ENCODE peak calls at places on chromosomes 5 and 9, in eight cellular contexts. E is NB4, D is astrocyte of the spinal cord, A is lower lobe of right lung, J is coronary artery, C is epithelial cell of esophagus, X is BJ, K is omental fat pad. Y is an unnamed sample.

GRCh38 chr5:111930905-111931461 is 174.0 kb upstream of the NREP start:
- DNase-seq in E (peak; percentile 63), D (peak; percentile 50), A (no peak), J (no peak), C (peak; percentile 84), X (no peak), K (no peak), Y (no peak)

GRCh38 chr5:149195337-149195887 is 54.1 kb downstream of the ABLIM3 start:
- DNase-seq in E (no peak), D (no peak), A (no peak), J (no peak), C (no peak), X (no peak), K (no peak), Y (no peak)

GRCh38 chr9:25322138-25322537 is 356.1 kb downstream of the TUSC1 start:
- DNase-seq in E (no peak), D (no peak), A (no peak), J (no peak), C (no peak), X (no peak), K (no peak), Y (no peak)

GRCh38 chr9:75184471-75184870 is 96.2 kb downstream of the OSTF1 start:
- DNase-seq in E (no peak), D (no peak), A (no peak), J (no peak), C (no peak), X (no peak), K (no peak), Y (no peak)

GRCh38 chr9:129583308-129584038 is 37.4 kb downstream of the C9orf50 start:
- DNase-seq in E (peak; percentile 82), D (no peak), A (no peak), J (no peak), C (no peak), X (no peak), K (no peak), Y (no peak)

GRCh38 chr5:1859099-1859498 is 23.6 kb downstream of the IRX4 start:
- DNase-seq in E (no peak), D (no peak), A (no peak), J (no peak), C (no peak), X (no peak), K (no peak), Y (no peak)

GRCh38 chr5:33850100-33850594 is 41.6 kb downstream of the ADAMTS12 start:
- DNase-seq in E (peak; percentile 60), D (peak; percentile 78), A (no peak), J (no peak), C (peak; percentile 24), X (no peak), K (no peak), Y (no peak)

GRCh38 chr9:119802621-119803020 is 433.4 kb upstream of the BRINP1 start:
- DNase-seq in E (no peak), D (no peak), A (peak; percentile 45), J (no peak), C (no peak), X (peak; percentile 73), K (no peak), Y (no peak)

GRCh38 chr9:90616806-90617205 is 25.8 kb downstream of the DIRAS2 start:
- DNase-seq in E (no peak), D (no peak), A (no peak), J (no peak), C (no peak), X (no peak), K (no peak), Y (no peak)

GRCh38 chr5:162037431-162037830 is 30.1 kb upstream of the GABRG2 start:
- DNase-seq in E (no peak), D (no peak), A (no peak), J (no peak), C (no peak), X (no peak), K (no peak), Y (no peak)

GRCh38 chr9:6645153-6646027 is at the start of gene GLDC:
- DNase-seq in E (no peak), D (peak; percentile 72), A (peak; percentile 54), J (no peak), C (peak; percentile 41), X (no peak), K (peak; percentile 23), Y (no peak)

GRCh38 chr5:178153530-178154340 is at the start of gene NHP2:
- DNase-seq in E (peak; percentile 98), D (peak; percentile 99), A (peak; percentile 99), J (peak; percentile 99), C (peak; percentile 100), X (peak; percentile 89), K (peak; percentile 93), Y (peak; percentile 99)

GRCh38 chr5:178147406-178147805 is 6.3 kb downstream of the NHP2 start:
- DNase-seq in E (no peak), D (no peak), A (no peak), J (no peak), C (no peak), X (no peak), K (no peak), Y (no peak)

GRCh38 chr5:178152491-178153444 is 917 bp downstream of the NHP2 start:
- DNase-seq in E (no peak), D (no peak), A (no peak), J (no peak), C (no peak), X (no peak), K (no peak), Y (no peak)

GRCh38 chr5:178149199-178149932 is 4.3 kb downstream of the NHP2 start:
- DNase-seq in E (no peak), D (no peak), A (no peak), J (no peak), C (no peak), X (no peak), K (no peak), Y (no peak)

GRCh38 chr5:178150977-178151734 is 2.5 kb downstream of the NHP2 start:
- DNase-seq in E (no peak), D (no peak), A (no peak), J (no peak), C (no peak), X (no peak), K (no peak), Y (no peak)
- TF ChIP-seq CTCF in E (no peak), D (no peak), A (no peak), J (no peak), C (no peak), X (no peak), K (no peak), Y (no peak)

DNA sequence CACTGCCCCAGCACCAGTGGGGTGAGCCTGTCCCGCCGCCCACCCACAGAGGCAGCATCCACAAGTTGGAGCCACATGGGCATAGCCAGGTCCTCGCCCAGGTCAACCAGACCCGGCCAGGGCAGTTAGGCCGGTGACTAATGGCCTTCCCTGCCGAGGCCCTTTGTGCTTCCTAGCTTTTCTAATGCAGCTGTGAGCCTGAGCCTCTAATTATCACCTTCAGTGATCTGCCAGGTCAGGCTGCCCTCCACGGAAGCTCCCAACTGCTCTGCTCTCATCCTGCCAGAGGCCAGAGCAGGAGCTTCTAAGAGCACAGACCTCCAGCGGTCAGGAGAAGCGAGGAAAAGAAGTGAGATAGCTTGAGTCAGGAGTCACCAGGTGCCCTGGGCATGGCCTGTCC is 87.1 kb upstream of the PPP1R26 start:
- DNase-seq in E (no peak), D (no peak), A (no peak), J (no peak), C (no peak), X (no peak), K (no peak), Y (no peak)
- TF ChIP-seq CTCF in E (no peak), D (no peak), A (no peak), J (no peak), C (no peak), X (no peak), K (no peak), Y (no peak)

GRCh38 chr5:173550641-173551040 is 65.8 kb downstream of the BOD1 start:
- DNase-seq in E (no peak), D (no peak), A (no peak), J (peak; percentile 56), C (no peak), X (no peak), K (no peak), Y (no peak)
- TF ChIP-seq CTCF in E (no peak), D (no peak), A (no peak), J (no peak), C (no peak), X (no peak), K (no peak), Y (no peak)

DNA sequence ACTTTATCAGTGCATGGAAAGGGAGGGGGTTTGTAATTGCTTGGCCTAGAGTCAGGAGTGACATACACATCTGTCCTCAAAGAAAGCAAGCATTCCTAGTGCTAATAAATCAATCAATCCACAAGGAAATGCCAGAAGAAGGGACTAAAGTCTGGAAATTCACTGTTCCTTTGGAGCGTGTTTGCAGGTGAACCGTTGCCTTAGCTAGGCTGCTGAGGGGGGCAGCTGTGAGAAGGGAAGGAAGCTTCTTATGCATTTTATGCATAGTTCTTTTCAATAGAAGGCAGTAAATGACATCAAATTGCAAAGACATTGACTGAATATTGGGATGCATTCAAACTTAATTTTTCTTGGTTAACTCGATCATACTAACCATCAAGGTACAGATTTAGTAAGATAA is 1092.5 kb upstream of the SEMA6A start:
- DNase-seq in E (no peak), D (no peak), A (no peak), J (no peak), C (no peak), X (no peak), K (no peak), Y (no peak)
- TF ChIP-seq CTCF in E (no peak), D (no peak), A (no peak), J (no peak), C (no peak), X (no peak), K (no peak), Y (no peak)

GRCh38 chr5:59893436-59894227 is at the start of gene PDE4D:
- DNase-seq in E (no peak), D (peak; percentile 72), A (peak; percentile 66), J (peak; percentile 72), C (peak; percentile 73), X (no peak), K (no peak), Y (peak; percentile 92)
- TF ChIP-seq CTCF in E (no peak), D (no peak), A (no peak), J (no peak), C (no peak), X (no peak), K (no peak), Y (no peak)

GRCh38 chr5:61230492-61230891 is 68.2 kb upstream of the SMIM15 start:
- DNase-seq in E (no peak), D (no peak), A (no peak), J (no peak), C (no peak), X (no peak), K (no peak), Y (no peak)
- TF ChIP-seq CTCF in E (no peak), D (no peak), A (no peak), J (no peak), C (no peak), X (no peak), K (no peak), Y (no peak)